ENCODE peak calls at places on chromosomes 4 and X, in four cellular contexts. Q, B, K and O are unnamed samples.

GRCh38 chrX:119417376-119417775 is 18.2 kb downstream of the SLC25A43 start:
- DNase-seq in Q (no peak), B (no peak), K (no peak), O (no peak)

GRCh38 chrX:101407167-101407747 is 468 bp downstream of the GLA start:
- DNase-seq in Q (peak; percentile 27), B (no peak), K (no peak), O (no peak)

GRCh38 chr4:1172228-1172851 is at the start of gene SPON2:
- DNase-seq in Q (no peak), B (no peak), K (no peak), O (no peak)

GRCh38 chrX:55451125-55451524 is 802 bp upstream of the MAGEH1 start:
- DNase-seq in Q (no peak), B (no peak), K (no peak), O (no peak)

GRCh38 chrX:7170903-7171302 is 22.9 kb upstream of the PUDP start:
- DNase-seq in Q (peak; percentile 40), B (no peak), K (no peak), O (no peak)

GRCh38 chr4:176788971-176789370 is 3.8 kb downstream of the VEGFC start:
- DNase-seq in Q (no peak), B (peak; percentile 8), K (no peak), O (no peak)

GRCh38 chr4:25538430-25538829 is 117.2 kb upstream of the SLC34A2 start:
- DNase-seq in Q (no peak), B (no peak), K (no peak), O (no peak)

GRCh38 chr4:4377683-4378082 is 9.2 kb upstream of the NSG1 start:
- DNase-seq in Q (no peak), B (no peak), K (no peak), O (no peak)

GRCh38 chr4:116108606-116109005 is 976.8 kb downstream of the TRAM1L1 start:
- DNase-seq in Q (no peak), B (no peak), K (no peak), O (no peak)

GRCh38 chrX:20639115-20639514 is 372.4 kb upstream of the RPS6KA3 start:
- DNase-seq in Q (no peak), B (no peak), K (no peak), O (no peak)

GRCh38 chr4:54933579-54933978 is 191.8 kb downstream of the KDR start:
- DNase-seq in Q (no peak), B (no peak), K (no peak), O (no peak)

DNA sequence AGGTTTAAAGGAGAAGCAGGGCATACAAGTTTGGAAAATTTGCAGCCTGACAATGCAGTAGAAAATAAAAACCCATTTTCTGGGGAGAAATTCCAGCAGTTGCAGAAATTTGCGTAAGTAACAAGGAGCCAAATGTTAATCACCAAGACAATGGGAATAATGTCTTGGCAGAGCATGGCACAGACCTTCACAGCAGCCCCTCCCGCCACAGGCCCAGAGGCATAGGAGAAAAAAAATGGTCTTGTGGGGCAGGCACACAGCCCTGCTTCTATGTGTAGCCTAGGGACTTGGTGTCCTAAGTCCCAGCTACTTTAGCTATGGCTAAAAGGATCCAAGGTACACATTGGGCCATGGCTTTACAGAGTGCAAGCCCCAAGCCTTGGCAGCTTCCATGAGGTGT is 65.7 kb downstream of the SPOCK3 start:
- DNase-seq in Q (no peak), B (no peak), K (no peak), O (no peak)
- TF ChIP-seq POLR2A in Q (no peak), B (no peak), K (no peak), O (no peak)

GRCh38 chr4:81652069-81652478 is 180.4 kb upstream of the RASGEF1B start:
- DNase-seq in Q (no peak), B (peak; percentile 57), K (no peak), O (no peak)

GRCh38 chr4:81648576-81649272 is 177.0 kb upstream of the RASGEF1B start:
- DNase-seq in Q (no peak), B (peak; percentile 64), K (no peak), O (no peak)

GRCh38 chr4:81647388-81647787 is 175.7 kb upstream of the RASGEF1B start:
- DNase-seq in Q (no peak), B (no peak), K (no peak), O (no peak)

GRCh38 chr4:81650871-81651270 is 179.2 kb upstream of the RASGEF1B start:
- DNase-seq in Q (no peak), B (no peak), K (no peak), O (no peak)

GRCh38 chr4:81651500-81651899 is 179.8 kb upstream of the RASGEF1B start:
- DNase-seq in Q (no peak), B (no peak), K (no peak), O (no peak)
- H3K4me1 ChIP-seq in Q (no peaks in the 10 kb centered on the region), B (peaks cover 18% of the 10 kb centered on the region), K (no peaks in the 10 kb centered on the region), O (no peaks in the 10 kb centered on the region)

GRCh38 chr4:38663801-38664703 is at the start of gene KLF3:
- DNase-seq in Q (peak; percentile 94), B (peak; percentile 95), K (peak; percentile 52), O (peak; percentile 92)
- TF ChIP-seq POLR2A in Q (peak; percentile 98), B (peak; percentile 83), K (no peak), O (peak; percentile 95)

GRCh38 chr4:144355809-144356757 is 215.6 kb upstream of the GYPA start:
- DNase-seq in Q (peak; percentile 27), B (no peak), K (peak; percentile 67), O (no peak)

GRCh38 chr4:144351306-144351705 is 210.8 kb upstream of the GYPA start:
- DNase-seq in Q (no peak), B (no peak), K (no peak), O (no peak)

GRCh38 chr4:144350706-144351105 is 210.2 kb upstream of the GYPA start:
- DNase-seq in Q (no peak), B (no peak), K (no peak), O (no peak)

GRCh38 chr4:144356941-144357381 is 216.4 kb upstream of the GYPA start:
- DNase-seq in Q (no peak), B (no peak), K (no peak), O (no peak)

DNA sequence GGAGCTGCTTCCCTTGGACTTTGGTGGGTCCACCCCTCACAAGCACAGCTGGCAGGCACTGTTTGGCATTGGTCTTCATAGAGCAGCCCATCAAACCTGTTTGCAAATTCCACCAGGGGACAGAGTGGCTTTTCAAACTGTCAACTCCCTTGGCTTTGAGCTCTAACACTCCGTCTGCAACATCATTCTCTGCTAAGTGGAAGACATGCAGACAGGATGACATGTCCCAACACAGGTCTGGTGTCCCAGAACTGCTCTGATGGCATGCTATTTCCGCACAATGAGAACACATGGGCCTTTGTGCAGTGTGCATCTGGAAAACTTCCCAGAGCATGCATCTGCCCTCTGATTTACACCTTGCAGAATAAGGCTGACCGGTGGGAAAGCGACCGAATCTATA is 212.7 kb upstream of the GYPA start:
- DNase-seq in Q (no peak), B (no peak), K (no peak), O (no peak)
- H3K4me1 ChIP-seq in Q (no peaks in the 10 kb centered on the region), B (no peaks in the 10 kb centered on the region), K (peaks cover 12% of the 10 kb centered on the region), O (no peaks in the 10 kb centered on the region)